ENCODE peak calls at places on chromosome 22, in four cellular contexts. One of them, this sample, is unnamed.

GRCh38 chr22:20956258-20957117 is 10.6 kb upstream of the AIFM3 start:
- DNase-seq in CD8-positive, alpha-beta T cell: no peak
- DNase-seq in NCI-H446 treated with DMSO at 0.1 percent for 48 hours: no peak
- DNase-seq in H7: peak; percentile 76
- DNase-seq in this sample: peak; percentile 61

GRCh38 chr22:28072066-28072465 is 153.0 kb upstream of the PITPNB start:
- DNase-seq in CD8-positive, alpha-beta T cell: no peak
- DNase-seq in H7: no peak
- DNase-seq in NCI-H446 treated with DMSO at 0.1 percent for 48 hours: no peak
- DNase-seq in this sample: no peak

GRCh38 chr22:31192513-31192912 is 19.6 kb upstream of the LIMK2 start:
- DNase-seq in H7: no peak
- DNase-seq in NCI-H446 treated with DMSO at 0.1 percent for 48 hours: no peak
- DNase-seq in CD8-positive, alpha-beta T cell: no peak
- DNase-seq in this sample: no peak

GRCh38 chr22:29520851-29521250 is 32.7 kb downstream of the THOC5 start:
- DNase-seq in H7: no peak
- DNase-seq in NCI-H446 treated with DMSO at 0.1 percent for 48 hours: no peak
- DNase-seq in CD8-positive, alpha-beta T cell: no peak
- DNase-seq in this sample: no peak

GRCh38 chr22:31630331-31631329 is 31.4 kb downstream of the PISD start:
- DNase-seq in H7: peak; percentile 98
- DNase-seq in NCI-H446 treated with DMSO at 0.1 percent for 48 hours: peak; percentile 1
- DNase-seq in CD8-positive, alpha-beta T cell: peak; percentile 87
- DNase-seq in this sample: peak; percentile 86

GRCh38 chr22:49255741-49256318 is 571.8 kb downstream of the BRD1 start:
- DNase-seq in CD8-positive, alpha-beta T cell: no peak
- DNase-seq in NCI-H446 treated with DMSO at 0.1 percent for 48 hours: no peak
- DNase-seq in H7: no peak
- DNase-seq in this sample: no peak

GRCh38 chr22:20948450-20948849 is 18.6 kb upstream of the AIFM3 start:
- DNase-seq in CD8-positive, alpha-beta T cell: no peak
- DNase-seq in H7: no peak
- DNase-seq in NCI-H446 treated with DMSO at 0.1 percent for 48 hours: no peak
- DNase-seq in this sample: no peak

GRCh38 chr22:48104102-48104738 is 1341.8 kb downstream of the TBC1D22A start:
- DNase-seq in H7: no peak
- DNase-seq in NCI-H446 treated with DMSO at 0.1 percent for 48 hours: peak; percentile 19
- DNase-seq in CD8-positive, alpha-beta T cell: no peak
- DNase-seq in this sample: no peak

GRCh38 chr22:40628354-40629042 is 8.0 kb downstream of the MRTFA start:
- DNase-seq in CD8-positive, alpha-beta T cell: no peak
- DNase-seq in H7: no peak
- DNase-seq in NCI-H446 treated with DMSO at 0.1 percent for 48 hours: no peak
- DNase-seq in this sample: no peak

GRCh38 chr22:43860126-43860525 is 2.2 kb downstream of the SULT4A1 start:
- DNase-seq in NCI-H446 treated with DMSO at 0.1 percent for 48 hours: no peak
- DNase-seq in H7: no peak
- DNase-seq in CD8-positive, alpha-beta T cell: no peak
- DNase-seq in this sample: no peak

GRCh38 chr22:41563051-41563711 is 2.4 kb downstream of the CSDC2 start:
- DNase-seq in H7: peak; percentile 64
- DNase-seq in CD8-positive, alpha-beta T cell: no peak
- DNase-seq in NCI-H446 treated with DMSO at 0.1 percent for 48 hours: no peak
- DNase-seq in this sample: no peak

GRCh38 chr22:38923463-38924196 is 33.8 kb upstream of the APOBEC3A start:
- DNase-seq in H7: peak; percentile 59
- DNase-seq in CD8-positive, alpha-beta T cell: no peak
- DNase-seq in NCI-H446 treated with DMSO at 0.1 percent for 48 hours: peak; percentile 91
- DNase-seq in this sample: no peak

GRCh38 chr22:27801197-27801615 is 350 bp downstream of the MN1 start:
- DNase-seq in CD8-positive, alpha-beta T cell: peak; percentile 25
- DNase-seq in H7: peak; percentile 88
- DNase-seq in NCI-H446 treated with DMSO at 0.1 percent for 48 hours: no peak
- DNase-seq in this sample: peak; percentile 58